ENCODE peak calls at places on chromosomes 5 and 9, in ten cellular contexts. U is PC-3, N is upper lobe of left lung, C is foreskin keratinocyte, M is body of pancreas, T is upper lobe of right lung, A is HepG2, I is GM12878, X is RWPE2, G is K562. Q is an unnamed sample.

GRCh38 chr5:103120607-103121200 is 603 bp downstream of the PPIP5K2 start:
- ATAC-seq in U (peak; percentile 9), N (peak; percentile 11), A (peak; percentile 19), I (peak; percentile 27), T (peak; percentile 4), C (peak; percentile 1), X (peak; percentile 0), G (peak; percentile 45), M (no peak), Q (no peak)

GRCh38 chr5:32331927-32332274 is 19.2 kb upstream of the MTMR12 start:
- ATAC-seq in U (no peak), G (no peak), M (no peak), I (no peak), C (no peak), N (no peak), X (no peak), T (no peak), A (peak; percentile 47), Q (no peak)

GRCh38 chr5:136522217-136522956 is 157.0 kb upstream of the TRPC7 start:
- ATAC-seq in C (no peak), X (no peak), N (peak; percentile 50), A (no peak), M (no peak), G (peak; percentile 56), I (no peak), U (no peak), T (no peak), Q (no peak)

GRCh38 chr9:90665072-90665471 is 22.4 kb upstream of the DIRAS2 start:
- ATAC-seq in N (no peak), T (no peak), A (no peak), G (no peak), I (no peak), X (no peak), U (no peak), M (no peak), C (no peak), Q (no peak)

GRCh38 chr9:19156026-19156474 is 28.8 kb upstream of the PLIN2 start:
- ATAC-seq in I (peak; percentile 67), M (no peak), N (no peak), T (no peak), C (peak; percentile 23), G (no peak), A (peak; percentile 14), U (no peak), X (no peak), Q (no peak)

GRCh38 chr9:69874301-69875060 is 53.9 kb downstream of the CFAP95 start:
- ATAC-seq in A (no peak), T (no peak), C (no peak), U (no peak), N (no peak), G (no peak), M (no peak), X (no peak), I (no peak), Q (no peak)

GRCh38 chr9:73133921-73134407 is 17.7 kb upstream of the ANXA1 start:
- ATAC-seq in X (peak; percentile 61), C (peak; percentile 64), T (no peak), G (peak; percentile 58), M (no peak), I (peak; percentile 77), U (peak; percentile 37), A (no peak), N (peak; percentile 51), Q (peak; percentile 56)

GRCh38 chr5:115423541-115423940 is 121.0 kb downstream of the FEM1C start:
- ATAC-seq in A (no peak), N (peak; percentile 75), U (no peak), X (peak; percentile 36), T (peak; percentile 94), G (no peak), M (peak; percentile 90), I (no peak), C (no peak), Q (peak; percentile 83)

GRCh38 chr9:89588271-89588879 is 16.4 kb upstream of the GADD45G start:
- ATAC-seq in U (no peak), G (no peak), N (no peak), C (no peak), I (no peak), X (no peak), A (no peak), T (no peak), M (no peak), Q (no peak)

GRCh38 chr9:89592201-89592815 is 12.5 kb upstream of the GADD45G start:
- ATAC-seq in N (no peak), X (no peak), C (no peak), U (no peak), G (no peak), I (no peak), A (no peak), M (no peak), T (no peak), Q (no peak)

GRCh38 chr9:89592963-89593775 is 11.6 kb upstream of the GADD45G start:
- ATAC-seq in G (no peak), M (no peak), T (no peak), U (peak; percentile 29), C (peak; percentile 8), X (peak; percentile 72), A (peak; percentile 87), I (no peak), N (peak; percentile 10), Q (no peak)

GRCh38 chr9:89591291-89592200 is 13.3 kb upstream of the GADD45G start:
- ATAC-seq in G (no peak), U (no peak), A (no peak), X (no peak), M (no peak), T (no peak), N (no peak), I (no peak), C (no peak), Q (no peak)

DNA sequence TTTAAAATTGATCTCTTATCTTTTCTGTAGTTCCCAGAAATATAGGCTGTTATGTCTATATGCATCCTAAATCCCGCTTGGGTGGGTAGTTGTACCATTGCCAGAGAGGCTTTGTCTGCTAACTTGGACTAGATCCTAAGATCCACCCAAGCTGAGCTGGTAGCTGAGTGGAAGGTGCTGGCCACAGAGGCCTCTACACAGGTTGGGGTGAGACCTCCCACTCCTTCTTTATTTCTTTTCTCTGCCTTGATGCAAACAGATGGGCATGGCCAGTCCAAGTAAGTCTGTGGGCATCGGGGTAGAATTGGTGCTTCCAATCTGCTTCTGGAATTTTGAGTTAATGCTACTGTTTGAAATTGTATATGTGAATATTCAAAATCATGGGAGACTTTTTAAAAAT is 14.4 kb upstream of the GADD45G start:
- ATAC-seq in G (no peak), C (no peak), N (no peak), X (no peak), M (no peak), A (no peak), T (no peak), I (no peak), U (no peak), Q (no peak)
- H3K4me1 ChIP-seq in G (no peaks in the 10 kb centered on the region), C (no peaks in the 10 kb centered on the region), N (no peaks in the 10 kb centered on the region), X (no peaks in the 10 kb centered on the region), M (no peaks in the 10 kb centered on the region), A (peaks cover 28% of the 10 kb centered on the region), T (no peaks in the 10 kb centered on the region), I (no peaks in the 10 kb centered on the region), U (no peaks in the 10 kb centered on the region), Q (no peaks in the 10 kb centered on the region)

GRCh38 chr9:87498046-87498815 is 564 bp downstream of the DAPK1 start:
- ATAC-seq in T (peak; percentile 79), I (peak; percentile 39), M (peak; percentile 75), A (peak; percentile 93), G (peak; percentile 79), C (peak; percentile 62), N (peak; percentile 69), X (peak; percentile 65), U (no peak), Q (peak; percentile 74)

GRCh38 chr9:87500894-87501656 is 3.4 kb downstream of the DAPK1 start:
- ATAC-seq in I (no peak), C (no peak), N (no peak), T (no peak), U (no peak), X (no peak), G (no peak), M (no peak), A (no peak), Q (no peak)

GRCh38 chr9:87500491-87500890 is 2.8 kb downstream of the DAPK1 start:
- ATAC-seq in A (no peak), T (no peak), U (no peak), I (peak; percentile 32), X (no peak), C (no peak), N (no peak), G (no peak), M (no peak), Q (no peak)

GRCh38 chr9:87498816-87499454 is 1.3 kb downstream of the DAPK1 start:
- ATAC-seq in N (no peak), X (no peak), T (no peak), U (no peak), I (peak; percentile 9), G (peak; percentile 10), M (no peak), C (no peak), A (peak; percentile 3), Q (no peak)

DNA sequence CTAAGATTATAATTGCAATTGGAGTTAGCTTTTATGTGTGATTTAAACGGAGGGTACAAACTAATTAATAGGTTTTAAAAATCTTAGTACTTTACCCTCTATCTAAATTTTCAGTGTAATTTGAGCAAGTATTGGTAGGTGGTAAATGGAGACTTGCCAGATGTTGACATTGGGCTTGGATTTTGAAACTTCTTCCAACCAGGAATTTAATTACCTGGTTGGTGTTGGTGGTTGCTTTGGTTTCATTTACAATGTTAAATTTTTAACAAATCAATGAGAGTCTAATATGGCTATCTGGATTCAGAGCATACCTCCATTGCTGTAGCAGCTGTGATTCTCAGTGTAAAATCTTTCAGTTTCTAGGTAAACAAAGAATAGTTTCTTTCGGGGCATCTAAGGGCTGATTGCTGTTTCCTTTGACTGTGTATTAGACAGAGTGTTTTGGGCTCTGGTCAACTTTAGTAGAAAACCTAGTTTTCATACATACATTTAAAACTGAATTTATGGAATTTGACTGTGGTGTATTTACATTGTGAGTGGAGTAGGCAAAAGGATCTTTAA is 1.9 kb downstream of the DAPK1 start:
- ATAC-seq in T (no peak), X (no peak), U (no peak), G (no peak), M (no peak), I (peak; percentile 55), A (no peak), C (no peak), N (no peak), Q (no peak)
- H3K4me1 ChIP-seq in T (peaks cover 45% of the 10 kb centered on the region), X (no peaks in the 10 kb centered on the region), U (no peaks in the 10 kb centered on the region), G (peaks cover 23% of the 10 kb centered on the region), M (peaks cover 57% of the 10 kb centered on the region), I (peaks cover 13% of the 10 kb centered on the region), A (peaks cover 67% of the 10 kb centered on the region), C (no peaks in the 10 kb centered on the region), N (peaks cover 18% of the 10 kb centered on the region), Q (peaks cover 2% of the 10 kb centered on the region)

GRCh38 chr9:7154650-7155049 is 396.9 kb downstream of the KDM4C start:
- ATAC-seq in G (no peak), M (no peak), U (no peak), A (no peak), I (no peak), C (no peak), X (no peak), T (no peak), N (no peak), Q (no peak)

GRCh38 chr9:7153134-7153533 is 395.4 kb downstream of the KDM4C start:
- ATAC-seq in T (peak; percentile 79), M (no peak), U (no peak), X (no peak), G (no peak), I (no peak), A (no peak), N (no peak), C (no peak), Q (no peak)

GRCh38 chr9:7153566-7153965 is 395.8 kb downstream of the KDM4C start:
- ATAC-seq in I (no peak), G (peak; percentile 53), N (no peak), A (peak; percentile 93), U (no peak), C (no peak), X (no peak), T (no peak), M (peak; percentile 84), Q (no peak)

GRCh38 chr9:7150153-7150890 is 392.5 kb downstream of the KDM4C start:
- ATAC-seq in I (no peak), A (no peak), N (peak; percentile 42), M (no peak), C (no peak), U (no peak), X (no peak), G (peak; percentile 36), T (peak; percentile 67), Q (no peak)

GRCh38 chr9:7154003-7154619 is 396.3 kb downstream of the KDM4C start:
- ATAC-seq in G (peak; percentile 66), I (no peak), X (no peak), A (no peak), N (no peak), U (no peak), C (peak; percentile 11), M (no peak), T (no peak), Q (no peak)
- H3K4me1 ChIP-seq in G (peaks cover 18% of the 10 kb centered on the region), I (peaks cover 4% of the 10 kb centered on the region), X (no peaks in the 10 kb centered on the region), A (peaks cover 14% of the 10 kb centered on the region), N (no peaks in the 10 kb centered on the region), U (no peaks in the 10 kb centered on the region), C (no peaks in the 10 kb centered on the region), M (peaks cover 18% of the 10 kb centered on the region), T (peaks cover 4% of the 10 kb centered on the region), Q (no peaks in the 10 kb centered on the region)

GRCh38 chr5:72850113-72850512 is 33.7 kb downstream of the TNPO1 start:
- ATAC-seq in I (no peak), T (no peak), N (no peak), M (no peak), C (no peak), X (no peak), U (no peak), G (no peak), A (no peak), Q (no peak)

GRCh38 chr5:72847989-72848473 is 31.6 kb downstream of the TNPO1 start:
- ATAC-seq in G (peak; percentile 89), U (peak; percentile 79), N (peak; percentile 98), A (peak; percentile 93), X (peak; percentile 92), T (peak; percentile 97), M (peak; percentile 93), I (peak; percentile 89), C (peak; percentile 95), Q (peak; percentile 94)

GRCh38 chr5:72847439-72847838 is 31.0 kb downstream of the TNPO1 start:
- ATAC-seq in T (no peak), M (no peak), I (no peak), C (no peak), A (no peak), N (no peak), G (no peak), X (no peak), U (no peak), Q (no peak)

GRCh38 chr5:72849546-72849945 is 33.1 kb downstream of the TNPO1 start:
- ATAC-seq in G (peak; percentile 26), N (no peak), C (no peak), M (no peak), X (no peak), A (no peak), U (peak; percentile 4), T (no peak), I (no peak), Q (no peak)

DNA sequence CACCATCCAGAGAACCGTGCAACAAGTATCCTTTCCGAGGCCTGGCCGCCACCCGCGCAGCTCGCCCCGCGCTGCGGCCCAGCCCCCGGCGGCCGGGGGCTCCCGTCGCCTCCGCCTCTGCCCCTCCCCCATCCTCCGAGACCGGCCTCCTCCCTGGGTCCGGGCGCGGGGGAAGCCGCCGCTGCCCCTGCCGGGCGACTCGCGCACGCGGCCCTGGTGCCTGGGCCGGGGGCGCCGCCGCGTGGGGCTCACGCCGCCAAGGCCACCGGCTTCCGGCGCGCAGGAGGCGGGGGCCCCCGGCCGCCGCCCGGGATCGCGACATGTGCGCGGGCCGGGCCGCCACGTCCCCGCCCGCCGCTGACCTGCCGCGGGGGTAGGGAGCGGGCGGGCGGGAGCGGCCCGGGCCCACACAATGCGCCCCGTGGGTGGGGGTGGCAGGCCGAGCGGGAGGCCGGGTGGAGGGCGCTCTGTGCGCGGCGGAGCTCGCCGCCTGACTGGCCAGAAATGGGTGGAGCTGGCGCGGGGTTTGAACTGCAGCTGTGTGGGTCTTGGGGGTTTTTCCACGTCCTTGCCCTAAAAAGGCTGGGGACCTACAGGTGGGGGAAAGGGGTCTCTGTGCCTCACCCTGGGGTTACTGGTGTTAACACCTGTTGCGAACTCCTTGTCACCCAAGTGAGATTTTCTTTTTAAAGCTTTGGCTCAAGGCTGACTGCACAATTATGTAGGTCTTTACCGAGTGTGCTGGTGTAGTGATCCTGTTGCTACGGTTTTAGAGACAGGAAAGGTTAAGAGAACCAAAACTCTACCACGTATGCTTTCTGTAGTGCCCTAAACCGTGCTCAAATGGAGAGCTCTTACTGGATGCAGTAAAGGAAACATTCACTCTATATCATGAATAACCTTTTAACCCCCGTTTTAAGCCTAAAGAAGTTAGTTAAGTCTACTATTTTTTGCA is 32.3 kb downstream of the TNPO1 start:
- ATAC-seq in X (peak; percentile 37), C (peak; percentile 48), I (peak; percentile 68), U (peak; percentile 45), G (peak; percentile 74), M (peak; percentile 69), T (peak; percentile 79), N (peak; percentile 75), A (peak; percentile 81), Q (peak; percentile 76)
- H3K4me1 ChIP-seq in X (peaks cover 59% of the 10 kb centered on the region), C (peaks cover 39% of the 10 kb centered on the region), I (peaks cover 6% of the 10 kb centered on the region), U (peaks cover 24% of the 10 kb centered on the region), G (peaks cover 13% of the 10 kb centered on the region), M (peaks cover 62% of the 10 kb centered on the region), T (peaks cover 66% of the 10 kb centered on the region), N (peaks cover 43% of the 10 kb centered on the region), A (peaks cover 45% of the 10 kb centered on the region), Q (peaks cover 3% of the 10 kb centered on the region)